ENCODE peak calls at places on chromosomes 11 and 22, in nine cellular contexts. D is ovary; J is activated CD8-positive, alpha-beta memory T cell treated with anti-CD3 and anti-CD28 coated beads, Interleukin-2, amount 10 ng/mL, durations not matched to agents 7 days and 5 days; T is cardiac septum; A is Right ventricle myocardium inferior; M is caudate nucleus; H is CMK; Y is effector CD8-positive, alpha-beta T cell; U is uterus. Z is an unnamed sample.

GRCh38 chr22:19785461-19786263 is 25.1 kb downstream of the TBX1 start:
- DNase-seq in Y (no peak), M (no peak), T (no peak), H (no peak), A (no peak), J (no peak), D (no peak), U (no peak), Z (no peak)

GRCh38 chr11:115760528-115760837 is 256.3 kb upstream of the CADM1 start:
- DNase-seq in M (no peak), T (no peak), D (peak), Y (no peak), H (no peak), U (no peak), J (no peak), A (no peak), Z (no peak)

GRCh38 chr11:61922539-61922938 is 5.2 kb upstream of the RAB3IL1 start:
- DNase-seq in M (no peak), A (peak), U (peak), T (peak), J (no peak), H (no peak), D (peak), Y (no peak), Z (peak)

GRCh38 chr22:43448048-43448447 is 36.2 kb downstream of the MPPED1 start:
- DNase-seq in A (peak), J (no peak), H (no peak), D (no peak), M (no peak), U (no peak), Y (no peak), T (peak), Z (no peak)

GRCh38 chr11:7918141-7918540 is 12.9 kb downstream of the OR10A6 start:
- DNase-seq in T (no peak), Y (no peak), D (no peak), A (no peak), U (no peak), H (no peak), M (no peak), J (no peak), Z (no peak)

GRCh38 chr22:50151571-50152537 is 18.7 kb upstream of the PANX2 start:
- DNase-seq in Y (no peak), H (no peak), A (no peak), D (no peak), M (no peak), U (no peak), J (no peak), T (no peak), Z (no peak)

GRCh38 chr11:121048464-121049233 is 24.7 kb downstream of the TBCEL start:
- DNase-seq in M (no peak), D (no peak), J (no peak), H (no peak), A (no peak), U (no peak), T (no peak), Y (no peak), Z (no peak)

GRCh38 chr11:88474655-88475054 is 137.1 kb upstream of the CTSC start:
- DNase-seq in D (no peak), U (no peak), J (no peak), Y (no peak), H (no peak), T (no peak), M (no peak), A (no peak), Z (no peak)

GRCh38 chr22:46007003-46007847 is 30.3 kb upstream of the WNT7B start:
- DNase-seq in H (no peak), T (peak), J (no peak), M (no peak), Y (no peak), A (peak), D (peak), U (peak), Z (no peak)

GRCh38 chr11:61603667-61604066 is 22.8 kb upstream of the SYT7 start:
- DNase-seq in U (no peak), H (no peak), A (no peak), T (no peak), J (no peak), Y (no peak), M (no peak), D (no peak), Z (no peak)

GRCh38 chr11:93515438-93515837 is 27.8 kb downstream of the SMCO4 start:
- DNase-seq in U (peak), M (no peak), Y (no peak), A (no peak), H (no peak), T (no peak), J (no peak), D (no peak), Z (no peak)

Z was measured in esophagus muscularis mucosa.